ENCODE peak calls at places on chromosomes 2 and 18, in nine cellular contexts. One of them, this sample, is unnamed.

GRCh38 chr2:230650585-230651137 is 62.0 kb upstream of the CAB39 start:
- DNase-seq in kidney: peak; percentile 27
- DNase-seq in cardiac fibroblast: no peak
- DNase-seq in RWPE1: no peak
- DNase-seq in PC-9: peak; percentile 71
- DNase-seq in sigmoid colon: no peak
- DNase-seq in fibroblast of mammary gland: no peak
- DNase-seq in AG10803: no peak
- DNase-seq in spleen: no peak
- DNase-seq in this sample: no peak

GRCh38 chr2:85753525-85754312 is at the start of gene ATOH8:
- DNase-seq in kidney: peak; percentile 93
- DNase-seq in cardiac fibroblast: peak; percentile 72
- DNase-seq in RWPE1: no peak
- DNase-seq in PC-9: no peak
- DNase-seq in sigmoid colon: peak; percentile 88
- DNase-seq in fibroblast of mammary gland: peak; percentile 61
- DNase-seq in AG10803: peak; percentile 72
- DNase-seq in spleen: peak; percentile 91
- DNase-seq in this sample: peak; percentile 28

GRCh38 chr2:191831410-191831994 is 15.4 kb downstream of the CAVIN2 start:
- DNase-seq in kidney: no peak
- DNase-seq in cardiac fibroblast: no peak
- DNase-seq in RWPE1: no peak
- DNase-seq in PC-9: no peak
- DNase-seq in sigmoid colon: no peak
- DNase-seq in fibroblast of mammary gland: no peak
- DNase-seq in AG10803: no peak
- DNase-seq in spleen: no peak
- DNase-seq in this sample: no peak

GRCh38 chr2:118032169-118033013 is 18.5 kb upstream of the CCDC93 start:
- DNase-seq in kidney: no peak
- DNase-seq in cardiac fibroblast: peak; percentile 58
- DNase-seq in RWPE1: peak; percentile 42
- DNase-seq in PC-9: no peak
- DNase-seq in sigmoid colon: no peak
- DNase-seq in fibroblast of mammary gland: peak; percentile 46
- DNase-seq in AG10803: peak; percentile 45
- DNase-seq in spleen: no peak
- DNase-seq in this sample: peak; percentile 60

GRCh38 chr18:21179590-21180220 is 62.3 kb upstream of the GREB1L start:
- DNase-seq in kidney: no peak
- DNase-seq in cardiac fibroblast: peak; percentile 82
- DNase-seq in RWPE1: peak; percentile 55
- DNase-seq in PC-9: no peak
- DNase-seq in sigmoid colon: no peak
- DNase-seq in fibroblast of mammary gland: peak; percentile 79
- DNase-seq in AG10803: peak; percentile 68
- DNase-seq in spleen: no peak
- DNase-seq in this sample: peak; percentile 70

GRCh38 chr18:65567372-65567771 is 183.4 kb upstream of the CDH7 start:
- DNase-seq in kidney: no peak
- DNase-seq in cardiac fibroblast: peak; percentile 4
- DNase-seq in RWPE1: peak; percentile 6
- DNase-seq in PC-9: no peak
- DNase-seq in sigmoid colon: no peak
- DNase-seq in fibroblast of mammary gland: no peak
- DNase-seq in AG10803: no peak
- DNase-seq in spleen: no peak
- DNase-seq in this sample: peak; percentile 43

GRCh38 chr2:71995067-71995665 is 152.5 kb downstream of the CYP26B1 start:
- DNase-seq in kidney: no peak
- DNase-seq in cardiac fibroblast: peak; percentile 65
- DNase-seq in RWPE1: peak; percentile 32
- DNase-seq in PC-9: peak; percentile 41
- DNase-seq in sigmoid colon: no peak
- DNase-seq in fibroblast of mammary gland: peak; percentile 63
- DNase-seq in AG10803: peak; percentile 57
- DNase-seq in spleen: no peak
- DNase-seq in this sample: peak; percentile 69

GRCh38 chr18:29140590-29140989 is 963.7 kb upstream of the CDH2 start:
- DNase-seq in kidney: no peak
- DNase-seq in cardiac fibroblast: no peak
- DNase-seq in RWPE1: no peak
- DNase-seq in PC-9: no peak
- DNase-seq in sigmoid colon: no peak
- DNase-seq in fibroblast of mammary gland: no peak
- DNase-seq in AG10803: no peak
- DNase-seq in spleen: no peak
- DNase-seq in this sample: no peak

GRCh38 chr18:40096675-40097074 is 1858.4 kb upstream of the PIK3C3 start:
- DNase-seq in kidney: no peak
- DNase-seq in cardiac fibroblast: peak; percentile 19
- DNase-seq in RWPE1: no peak
- DNase-seq in PC-9: no peak
- DNase-seq in sigmoid colon: no peak
- DNase-seq in fibroblast of mammary gland: peak; percentile 13
- DNase-seq in AG10803: no peak
- DNase-seq in spleen: no peak
- DNase-seq in this sample: no peak

GRCh38 chr2:54658548-54659207 is 64.8 kb upstream of the EML6 start:
- DNase-seq in kidney: no peak
- DNase-seq in cardiac fibroblast: peak; percentile 65
- DNase-seq in RWPE1: no peak
- DNase-seq in PC-9: no peak
- DNase-seq in sigmoid colon: no peak
- DNase-seq in fibroblast of mammary gland: peak; percentile 74
- DNase-seq in AG10803: peak; percentile 79
- DNase-seq in spleen: no peak
- DNase-seq in this sample: no peak

GRCh38 chr18:74797577-74798151 is 200.0 kb downstream of the ZNF407 start:
- DNase-seq in kidney: no peak
- DNase-seq in cardiac fibroblast: no peak
- DNase-seq in RWPE1: no peak
- DNase-seq in PC-9: no peak
- DNase-seq in sigmoid colon: no peak
- DNase-seq in fibroblast of mammary gland: peak; percentile 22
- DNase-seq in AG10803: no peak
- DNase-seq in spleen: no peak
- DNase-seq in this sample: no peak

GRCh38 chr2:119023534-119023933 is 81.5 kb downstream of the MARCO start:
- DNase-seq in kidney: no peak
- DNase-seq in cardiac fibroblast: no peak
- DNase-seq in RWPE1: no peak
- DNase-seq in PC-9: no peak
- DNase-seq in sigmoid colon: no peak
- DNase-seq in fibroblast of mammary gland: no peak
- DNase-seq in AG10803: no peak
- DNase-seq in spleen: no peak
- DNase-seq in this sample: no peak

GRCh38 chr18:24499814-24500601 is 39.6 kb downstream of the HRH4 start:
- DNase-seq in kidney: no peak
- DNase-seq in cardiac fibroblast: peak; percentile 27
- DNase-seq in RWPE1: no peak
- DNase-seq in PC-9: no peak
- DNase-seq in sigmoid colon: no peak
- DNase-seq in fibroblast of mammary gland: peak; percentile 38
- DNase-seq in AG10803: peak; percentile 77
- DNase-seq in spleen: no peak
- DNase-seq in this sample: no peak

GRCh38 chr2:149858916-149859634 is 271.5 kb upstream of the MMADHC start:
- DNase-seq in kidney: no peak
- DNase-seq in cardiac fibroblast: peak; percentile 81
- DNase-seq in RWPE1: no peak
- DNase-seq in PC-9: no peak
- DNase-seq in sigmoid colon: no peak
- DNase-seq in fibroblast of mammary gland: peak; percentile 76
- DNase-seq in AG10803: peak; percentile 88
- DNase-seq in spleen: no peak
- DNase-seq in this sample: no peak

GRCh38 chr2:217953011-217953481 is 49.7 kb downstream of the TNS1 start:
- DNase-seq in kidney: peak; percentile 92
- DNase-seq in cardiac fibroblast: peak; percentile 44
- DNase-seq in RWPE1: no peak
- DNase-seq in PC-9: no peak
- DNase-seq in sigmoid colon: peak; percentile 90
- DNase-seq in fibroblast of mammary gland: peak; percentile 35
- DNase-seq in AG10803: no peak
- DNase-seq in spleen: peak; percentile 56
- DNase-seq in this sample: no peak

GRCh38 chr2:217952409-217952808 is 50.4 kb downstream of the TNS1 start:
- DNase-seq in kidney: no peak
- DNase-seq in cardiac fibroblast: no peak
- DNase-seq in RWPE1: no peak
- DNase-seq in PC-9: no peak
- DNase-seq in sigmoid colon: peak; percentile 60
- DNase-seq in fibroblast of mammary gland: no peak
- DNase-seq in AG10803: no peak
- DNase-seq in spleen: peak; percentile 68
- DNase-seq in this sample: no peak

GRCh38 chr2:217954469-217954868 is 48.3 kb downstream of the TNS1 start:
- DNase-seq in kidney: peak; percentile 65
- DNase-seq in cardiac fibroblast: no peak
- DNase-seq in RWPE1: no peak
- DNase-seq in PC-9: peak; percentile 57
- DNase-seq in sigmoid colon: peak; percentile 72
- DNase-seq in fibroblast of mammary gland: no peak
- DNase-seq in AG10803: no peak
- DNase-seq in spleen: peak; percentile 57
- DNase-seq in this sample: no peak

GRCh38 chr2:217954051-217954450 is 48.7 kb downstream of the TNS1 start:
- DNase-seq in kidney: no peak
- DNase-seq in cardiac fibroblast: no peak
- DNase-seq in RWPE1: no peak
- DNase-seq in PC-9: no peak
- DNase-seq in sigmoid colon: peak; percentile 64
- DNase-seq in fibroblast of mammary gland: no peak
- DNase-seq in AG10803: no peak
- DNase-seq in spleen: peak; percentile 60
- DNase-seq in this sample: no peak

DNA sequence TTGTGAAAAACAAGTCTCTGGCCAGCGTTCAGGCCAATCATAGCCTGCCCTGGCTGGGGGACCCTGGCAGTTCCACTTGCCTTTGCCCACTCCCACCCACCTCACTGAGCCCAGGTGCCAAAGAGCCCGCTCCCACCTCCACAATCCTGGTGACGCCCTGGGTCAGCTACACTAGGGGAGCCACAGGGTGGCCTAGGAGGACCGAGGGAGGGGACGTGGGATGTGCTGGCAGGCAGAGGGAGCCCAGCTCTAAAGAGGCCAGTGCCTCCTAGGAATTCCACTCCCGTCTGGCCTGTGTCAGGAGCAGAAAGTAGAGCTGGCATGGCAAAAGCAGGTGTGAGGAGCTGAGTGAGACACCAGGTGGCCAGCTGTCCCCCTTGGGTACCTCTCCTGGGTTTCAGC is 49.3 kb downstream of the TNS1 start:
- DNase-seq in kidney: peak; percentile 92
- DNase-seq in cardiac fibroblast: no peak
- DNase-seq in RWPE1: no peak
- DNase-seq in PC-9: no peak
- DNase-seq in sigmoid colon: peak; percentile 86
- DNase-seq in fibroblast of mammary gland: no peak
- DNase-seq in AG10803: no peak
- DNase-seq in spleen: peak; percentile 65
- DNase-seq in this sample: no peak
- TF ChIP-seq CTCF in kidney: no peak
- TF ChIP-seq CTCF in cardiac fibroblast: no peak
- TF ChIP-seq CTCF in RWPE1: no peak
- TF ChIP-seq CTCF in PC-9: no peak
- TF ChIP-seq CTCF in sigmoid colon: peak; percentile 17
- TF ChIP-seq CTCF in fibroblast of mammary gland: no peak
- TF ChIP-seq CTCF in AG10803: no peak
- TF ChIP-seq CTCF in spleen: no peak
- TF ChIP-seq CTCF in this sample: no peak

GRCh38 chr18:55405655-55406373 is 182.2 kb downstream of the TCF4 start:
- DNase-seq in kidney: no peak
- DNase-seq in cardiac fibroblast: peak; percentile 98
- DNase-seq in RWPE1: peak; percentile 55
- DNase-seq in PC-9: peak; percentile 54
- DNase-seq in sigmoid colon: peak; percentile 92
- DNase-seq in fibroblast of mammary gland: peak; percentile 95
- DNase-seq in AG10803: peak; percentile 86
- DNase-seq in spleen: no peak
- DNase-seq in this sample: peak; percentile 93
- TF ChIP-seq CTCF in kidney: no peak
- TF ChIP-seq CTCF in cardiac fibroblast: peak; percentile 25
- TF ChIP-seq CTCF in RWPE1: no peak
- TF ChIP-seq CTCF in PC-9: no peak
- TF ChIP-seq CTCF in sigmoid colon: no peak
- TF ChIP-seq CTCF in fibroblast of mammary gland: peak; percentile 27
- TF ChIP-seq CTCF in AG10803: peak; percentile 16
- TF ChIP-seq CTCF in spleen: no peak
- TF ChIP-seq CTCF in this sample: no peak

GRCh38 chr2:96413067-96413722 is 77.6 kb downstream of the NCAPH start:
- DNase-seq in kidney: no peak
- DNase-seq in cardiac fibroblast: peak; percentile 10
- DNase-seq in RWPE1: no peak
- DNase-seq in PC-9: no peak
- DNase-seq in sigmoid colon: no peak
- DNase-seq in fibroblast of mammary gland: no peak
- DNase-seq in AG10803: no peak
- DNase-seq in spleen: no peak
- DNase-seq in this sample: no peak

GRCh38 chr2:96412307-96413066 is 76.9 kb downstream of the NCAPH start:
- DNase-seq in kidney: no peak
- DNase-seq in cardiac fibroblast: no peak
- DNase-seq in RWPE1: no peak
- DNase-seq in PC-9: no peak
- DNase-seq in sigmoid colon: no peak
- DNase-seq in fibroblast of mammary gland: no peak
- DNase-seq in AG10803: no peak
- DNase-seq in spleen: no peak
- DNase-seq in this sample: no peak

GRCh38 chr2:96409543-96410184 is 74.1 kb downstream of the NCAPH start:
- DNase-seq in kidney: no peak
- DNase-seq in cardiac fibroblast: peak; percentile 15
- DNase-seq in RWPE1: no peak
- DNase-seq in PC-9: no peak
- DNase-seq in sigmoid colon: no peak
- DNase-seq in fibroblast of mammary gland: no peak
- DNase-seq in AG10803: no peak
- DNase-seq in spleen: peak; percentile 88
- DNase-seq in this sample: no peak

GRCh38 chr2:96415684-96416083 is 80.1 kb downstream of the NCAPH start:
- DNase-seq in kidney: no peak
- DNase-seq in cardiac fibroblast: no peak
- DNase-seq in RWPE1: no peak
- DNase-seq in PC-9: no peak
- DNase-seq in sigmoid colon: no peak
- DNase-seq in fibroblast of mammary gland: no peak
- DNase-seq in AG10803: no peak
- DNase-seq in spleen: no peak
- DNase-seq in this sample: no peak

GRCh38 chr2:96414161-96414713 is 78.7 kb downstream of the NCAPH start:
- DNase-seq in kidney: no peak
- DNase-seq in cardiac fibroblast: no peak
- DNase-seq in RWPE1: no peak
- DNase-seq in PC-9: no peak
- DNase-seq in sigmoid colon: no peak
- DNase-seq in fibroblast of mammary gland: no peak
- DNase-seq in AG10803: no peak
- DNase-seq in spleen: no peak
- DNase-seq in this sample: no peak
- TF ChIP-seq CTCF in kidney: no peak
- TF ChIP-seq CTCF in cardiac fibroblast: no peak
- TF ChIP-seq CTCF in RWPE1: no peak
- TF ChIP-seq CTCF in PC-9: no peak
- TF ChIP-seq CTCF in sigmoid colon: no peak
- TF ChIP-seq CTCF in fibroblast of mammary gland: no peak
- TF ChIP-seq CTCF in AG10803: no peak
- TF ChIP-seq CTCF in spleen: no peak
- TF ChIP-seq CTCF in this sample: no peak

GRCh38 chr2:167127135-167127534 is 238.9 kb downstream of the XIRP2 start:
- DNase-seq in kidney: no peak
- DNase-seq in cardiac fibroblast: peak; percentile 70
- DNase-seq in RWPE1: peak; percentile 10
- DNase-seq in PC-9: no peak
- DNase-seq in sigmoid colon: no peak
- DNase-seq in fibroblast of mammary gland: peak; percentile 69
- DNase-seq in AG10803: peak; percentile 43
- DNase-seq in spleen: no peak
- DNase-seq in this sample: peak; percentile 47
- TF ChIP-seq CTCF in kidney: peak; percentile 3
- TF ChIP-seq CTCF in cardiac fibroblast: peak; percentile 37
- TF ChIP-seq CTCF in RWPE1: no peak
- TF ChIP-seq CTCF in PC-9: peak; percentile 22
- TF ChIP-seq CTCF in sigmoid colon: no peak
- TF ChIP-seq CTCF in fibroblast of mammary gland: peak; percentile 51
- TF ChIP-seq CTCF in AG10803: peak; percentile 48
- TF ChIP-seq CTCF in spleen: no peak
- TF ChIP-seq CTCF in this sample: peak; percentile 27